ENCODE peak calls at places on chromosomes 2 and 18, in four cellular contexts. U is HuH-7, V is PC-3, S is mesendoderm. Y is an unnamed sample.
A peak's percentile ranks its signal among the peaks of the same experiment; 100 is the strongest.

GRCh38 chr18:58900015-58900649 is 35.5 kb downstream of the ZNF532 start:
- DNase-seq in V (no peak), U (no peak), S (no peak), Y (no peak)

GRCh38 chr2:20955277-20956026 is 88.4 kb downstream of the APOB start:
- DNase-seq in V (no peak), S (no peak), U (peak; percentile 22), Y (no peak)

GRCh38 chr18:33682436-33682835 is 104.4 kb downstream of the ASXL3 start:
- DNase-seq in S (no peak), U (no peak), V (no peak), Y (no peak)

GRCh38 chr2:240730506-240731326 is 39.0 kb downstream of the AQP12A start:
- DNase-seq in U (no peak), S (peak; percentile 12), V (no peak), Y (no peak)

GRCh38 chr18:6949800-6950586 is 167.6 kb downstream of the LAMA1 start:
- DNase-seq in S (peak; percentile 33), V (no peak), U (no peak), Y (no peak)

GRCh38 chr2:102040229-102040628 is 48.5 kb downstream of the IL1R2 start:
- DNase-seq in V (no peak), U (no peak), S (no peak), Y (no peak)

GRCh38 chr2:96505231-96505889 is at the start of gene NEURL3:
- DNase-seq in S (no peak), U (peak; percentile 95), V (peak; percentile 85), Y (peak; percentile 97)

GRCh38 chr2:192159215-192159614 is 35.5 kb downstream of the TMEFF2 start:
- DNase-seq in U (no peak), S (no peak), V (peak; percentile 19), Y (no peak)

GRCh38 chr2:168639501-168639900 is 162.9 kb upstream of the NOSTRIN start:
- DNase-seq in S (peak; percentile 94), V (no peak), U (no peak), Y (no peak)

GRCh38 chr2:120441351-120441700 is 95.4 kb downstream of the INHBB start:
- DNase-seq in S (no peak), V (no peak), U (no peak), Y (no peak)

GRCh38 chr2:143937563-143938346 is 582.2 kb downstream of the ZEB2 start:
- DNase-seq in U (no peak), S (peak; percentile 40), V (no peak), Y (no peak)

GRCh38 chr2:88880441-88880953 is 189.0 kb downstream of the RPIA start:
- DNase-seq in U (peak; percentile 35), S (peak; percentile 63), V (peak; percentile 72), Y (peak; percentile 87)

GRCh38 chr2:191051825-191052778 is 38.1 kb upstream of the STAT1 start:
- DNase-seq in V (peak; percentile 79), S (peak; percentile 62), U (peak; percentile 17), Y (peak; percentile 76)

GRCh38 chr18:58769321-58769720 is 95.4 kb upstream of the ZNF532 start:
- DNase-seq in S (no peak), U (no peak), V (no peak), Y (no peak)

GRCh38 chr2:106581755-106582430 is 94.7 kb downstream of the CD8B2 start:
- DNase-seq in V (peak; percentile 46), U (peak; percentile 76), S (peak; percentile 58), Y (peak; percentile 90)